ENCODE peak calls at places on chromosomes 16 and 17, in ten cellular contexts. S is choroid plexus epithelial cell, T is breast epithelium, C is A673, D is cardiac muscle cell, N is BJ, Y is A549, F is fibroblast of lung, X is astrocyte of the spinal cord, J is GM13976. E is an unnamed sample.

GRCh38 chr16:58855291-58855823 is 121.2 kb upstream of the GOT2 start:
- DNase-seq in N (no peak), J (no peak), T (no peak), F (no peak), X (no peak), D (no peak), Y (no peak), S (no peak), C (no peak), E (no peak)

GRCh38 chr16:22257440-22257839 is 39.8 kb upstream of the POLR3E start:
- DNase-seq in F (no peak), N (no peak), T (no peak), S (no peak), D (no peak), J (no peak), C (no peak), Y (no peak), X (no peak), E (no peak)

GRCh38 chr17:14311186-14311705 is 10.4 kb downstream of the HS3ST3B1 start:
- DNase-seq in Y (no peak), T (no peak), S (no peak), X (no peak), J (no peak), C (no peak), F (no peak), D (no peak), N (no peak), E (peak)

GRCh38 chr17:81471804-81472456 is 40.7 kb downstream of the ACTG1 start:
- DNase-seq in X (peak), F (peak), S (peak), N (peak), J (no peak), T (peak), C (peak), Y (peak), D (peak), E (peak)

GRCh38 chr17:10357768-10358167 is 15.0 kb downstream of the MYH13 start:
- DNase-seq in C (no peak), S (no peak), X (no peak), Y (peak), N (no peak), J (peak), F (no peak), D (no peak), T (no peak), E (no peak)

GRCh38 chr16:57469917-57470470 is 7.5 kb downstream of the POLR2C start:
- DNase-seq in T (peak), N (no peak), S (no peak), J (no peak), Y (peak), D (no peak), C (peak), F (no peak), X (no peak), E (no peak)

GRCh38 chr17:29138991-29139682 is 41.1 kb downstream of the MYO18A start:
- DNase-seq in D (no peak), Y (no peak), F (no peak), S (no peak), C (no peak), N (no peak), X (no peak), J (no peak), T (no peak), E (no peak)

GRCh38 chr16:77946834-77947233 is 75.5 kb upstream of the CLEC3A start:
- DNase-seq in T (no peak), X (no peak), C (no peak), F (no peak), N (no peak), S (no peak), Y (no peak), D (peak), J (no peak), E (no peak)

GRCh38 chr17:28718317-28718672 is 627 bp upstream of the RAB34 start:
- DNase-seq in C (peak), N (no peak), Y (no peak), J (no peak), F (no peak), X (no peak), S (no peak), D (peak), T (no peak), E (no peak)

GRCh38 chr16:87131996-87132345 is 185.2 kb downstream of the C16orf95 start:
- DNase-seq in J (no peak), C (no peak), S (no peak), Y (no peak), T (no peak), N (no peak), D (no peak), X (no peak), F (no peak), E (no peak)

GRCh38 chr16:66950971-66951790 is 9.9 kb upstream of the CES3 start:
- DNase-seq in N (no peak), C (no peak), Y (no peak), J (no peak), D (no peak), S (no peak), F (no peak), T (no peak), X (no peak), E (no peak)

GRCh38 chr16:20910781-20911321 is 10.3 kb downstream of the LYRM1 start:
- DNase-seq in F (peak), J (no peak), D (peak), N (peak), T (no peak), S (peak), Y (peak), X (peak), C (peak), E (no peak)

GRCh38 chr16:10579965-10580918 is at the start of gene EMP2:
- DNase-seq in J (peak), X (peak), F (peak), D (peak), T (peak), N (no peak), S (peak), C (peak), Y (peak), E (no peak)

GRCh38 chr16:74608944-74609343 is 2.0 kb upstream of the GLG1 start:
- DNase-seq in C (peak), S (no peak), F (no peak), J (no peak), Y (no peak), D (no peak), N (no peak), T (no peak), X (no peak), E (no peak)

GRCh38 chr17:67145406-67145805 is 99.6 kb downstream of the HELZ start:
- DNase-seq in T (no peak), C (no peak), D (no peak), X (no peak), Y (no peak), S (no peak), F (no peak), N (no peak), J (no peak), E (no peak)

GRCh38 chr17:67148352-67148751 is 96.6 kb downstream of the HELZ start:
- DNase-seq in D (no peak), Y (no peak), S (no peak), J (no peak), N (no peak), T (no peak), F (no peak), C (no peak), X (no peak), E (no peak)

GRCh38 chr17:67151717-67152116 is 93.3 kb downstream of the HELZ start:
- DNase-seq in N (peak), X (peak), S (peak), T (no peak), F (peak), Y (peak), J (no peak), D (peak), C (peak), E (no peak)

GRCh38 chr17:67152824-67153223 is 92.2 kb downstream of the HELZ start:
- DNase-seq in J (no peak), C (no peak), D (no peak), T (no peak), N (no peak), X (no peak), Y (no peak), F (no peak), S (no peak), E (no peak)

GRCh38 chr17:67150826-67151225 is 94.2 kb downstream of the HELZ start:
- DNase-seq in S (no peak), N (no peak), T (no peak), J (no peak), C (no peak), F (no peak), X (no peak), Y (peak), D (no peak), E (no peak)
- TF ChIP-seq CTCF in S (no peak), N (no peak), T (no peak), J (no peak), C (no peak), F (no peak), X (no peak), Y (no peak), D (no peak), E (no peak)

DNA sequence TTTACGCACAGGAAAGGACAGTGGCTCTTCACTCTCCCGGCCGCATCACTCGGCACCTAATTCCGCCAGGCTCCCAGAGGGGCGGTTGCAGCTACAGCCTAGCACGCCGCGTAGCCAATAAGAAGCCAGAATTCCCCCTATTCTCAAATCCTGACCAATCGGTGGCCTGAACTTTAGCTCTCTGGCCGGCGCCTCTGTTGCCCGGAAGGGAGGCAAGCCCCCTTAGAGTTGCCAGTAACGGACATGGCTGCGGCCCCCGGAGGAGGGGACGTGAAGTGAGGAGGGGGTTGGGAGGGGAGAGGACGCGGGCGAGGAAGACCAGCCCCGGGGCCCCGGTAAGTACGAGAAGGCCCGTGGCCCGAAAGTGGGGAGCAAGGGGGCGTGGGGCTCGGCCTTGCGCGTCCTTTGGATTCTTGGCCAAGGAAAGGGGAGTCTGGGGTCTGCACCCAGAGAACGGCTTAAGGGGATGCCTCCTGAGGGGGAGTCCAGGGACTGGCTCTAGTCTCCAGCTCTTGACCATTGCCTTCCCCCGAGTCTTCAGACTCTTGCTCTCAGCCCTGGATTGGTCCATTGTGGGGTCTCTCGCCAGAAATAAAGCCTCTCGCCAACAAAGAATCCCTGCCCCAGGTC is at the start of gene TMEM94:
- DNase-seq in Y (peak), X (peak), S (peak), F (peak), T (peak), C (peak), J (peak), N (peak), D (peak), E (peak)
- TF ChIP-seq CTCF in Y (no peak), X (no peak), S (no peak), F (no peak), T (no peak), C (no peak), J (no peak), N (no peak), D (no peak), E (no peak)

DNA sequence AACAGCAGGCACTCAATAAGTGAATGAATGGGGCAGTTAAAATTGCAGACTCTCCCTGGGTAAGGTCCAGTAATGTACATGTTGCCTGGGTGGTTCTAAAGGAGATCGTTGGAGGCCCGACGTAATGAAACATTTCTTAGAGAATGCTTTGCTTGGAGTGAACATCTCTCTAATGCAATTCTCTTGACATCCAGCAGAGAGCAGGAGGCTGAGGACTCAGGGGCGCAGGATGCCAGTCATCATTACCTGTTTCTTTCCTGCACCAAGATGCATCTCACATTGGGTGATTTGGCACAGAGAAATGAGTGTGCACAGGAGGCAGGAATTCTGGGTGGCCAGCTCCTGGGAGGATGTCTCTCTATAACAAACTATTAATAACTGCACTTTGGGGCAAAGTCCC is 130.3 kb upstream of the RBBP6 start:
- DNase-seq in C (peak), J (peak), Y (peak), T (no peak), N (no peak), D (no peak), S (no peak), F (no peak), X (no peak), E (no peak)
- TF ChIP-seq CTCF in C (peak), J (no peak), Y (peak), T (no peak), N (no peak), D (no peak), S (no peak), F (no peak), X (no peak), E (no peak)

GRCh38 chr16:89010210-89010925 is 33.4 kb upstream of the CBFA2T3 start:
- DNase-seq in D (no peak), T (no peak), N (no peak), F (no peak), S (no peak), C (no peak), J (no peak), X (no peak), Y (no peak), E (no peak)

GRCh38 chr16:89007371-89008249 is 30.6 kb upstream of the CBFA2T3 start:
- DNase-seq in T (no peak), X (no peak), Y (no peak), S (no peak), J (no peak), F (no peak), D (no peak), C (no peak), N (no peak), E (no peak)

GRCh38 chr16:89012622-89012995 is 35.6 kb upstream of the CBFA2T3 start:
- DNase-seq in S (no peak), D (no peak), J (no peak), T (no peak), C (no peak), X (no peak), N (no peak), Y (no peak), F (no peak), E (no peak)

GRCh38 chr16:89011909-89012621 is 35.1 kb upstream of the CBFA2T3 start:
- DNase-seq in T (no peak), N (no peak), D (no peak), C (no peak), F (no peak), J (no peak), X (no peak), Y (no peak), S (no peak), E (no peak)

DNA sequence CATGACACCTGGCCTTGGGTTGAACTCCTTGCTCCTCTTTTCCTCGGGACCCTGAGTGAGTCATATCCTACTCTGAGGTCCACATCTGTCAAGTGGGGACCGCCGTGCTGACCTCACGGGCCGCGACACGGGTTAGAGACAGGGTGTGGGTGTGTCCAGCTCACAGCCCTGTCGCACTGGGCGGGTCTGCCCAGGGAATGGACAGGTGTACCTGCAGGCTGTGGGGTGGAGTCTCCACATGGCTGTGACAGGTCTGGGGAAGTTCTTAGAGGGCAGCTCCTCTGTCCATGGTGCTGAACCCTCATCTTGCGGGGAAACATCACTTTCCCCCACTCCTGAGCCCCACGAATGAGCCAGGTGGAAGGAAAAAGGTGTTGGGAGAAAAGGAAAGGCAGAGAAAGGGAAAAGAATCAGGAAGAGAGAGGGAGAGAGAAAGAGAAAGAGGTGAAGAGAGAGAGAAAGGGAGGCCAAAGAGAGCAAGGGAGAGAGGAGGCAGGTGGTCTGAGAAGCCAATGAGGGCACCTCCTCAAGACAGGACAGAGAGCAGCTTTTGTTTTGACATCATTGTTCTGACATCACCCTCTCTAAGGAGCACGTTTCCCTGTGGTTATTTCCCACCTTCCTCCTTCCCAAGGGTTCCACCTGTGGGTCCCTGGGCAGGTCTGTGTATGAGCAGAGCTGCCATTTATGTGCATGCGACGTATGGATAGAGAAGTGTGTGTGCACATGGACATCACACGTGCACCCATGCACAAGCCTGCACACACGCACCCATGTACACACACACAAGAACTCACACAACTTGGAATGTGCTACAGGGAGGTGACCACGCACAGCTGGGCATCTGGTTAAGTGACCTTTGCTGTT is 32.6 kb upstream of the CBFA2T3 start:
- DNase-seq in N (no peak), F (no peak), D (peak), T (no peak), J (peak), X (no peak), C (no peak), S (peak), Y (no peak), E (no peak)
- TF ChIP-seq CTCF in N (no peak), F (no peak), D (no peak), T (no peak), J (no peak), X (no peak), C (no peak), S (no peak), Y (no peak), E (no peak)

DNA sequence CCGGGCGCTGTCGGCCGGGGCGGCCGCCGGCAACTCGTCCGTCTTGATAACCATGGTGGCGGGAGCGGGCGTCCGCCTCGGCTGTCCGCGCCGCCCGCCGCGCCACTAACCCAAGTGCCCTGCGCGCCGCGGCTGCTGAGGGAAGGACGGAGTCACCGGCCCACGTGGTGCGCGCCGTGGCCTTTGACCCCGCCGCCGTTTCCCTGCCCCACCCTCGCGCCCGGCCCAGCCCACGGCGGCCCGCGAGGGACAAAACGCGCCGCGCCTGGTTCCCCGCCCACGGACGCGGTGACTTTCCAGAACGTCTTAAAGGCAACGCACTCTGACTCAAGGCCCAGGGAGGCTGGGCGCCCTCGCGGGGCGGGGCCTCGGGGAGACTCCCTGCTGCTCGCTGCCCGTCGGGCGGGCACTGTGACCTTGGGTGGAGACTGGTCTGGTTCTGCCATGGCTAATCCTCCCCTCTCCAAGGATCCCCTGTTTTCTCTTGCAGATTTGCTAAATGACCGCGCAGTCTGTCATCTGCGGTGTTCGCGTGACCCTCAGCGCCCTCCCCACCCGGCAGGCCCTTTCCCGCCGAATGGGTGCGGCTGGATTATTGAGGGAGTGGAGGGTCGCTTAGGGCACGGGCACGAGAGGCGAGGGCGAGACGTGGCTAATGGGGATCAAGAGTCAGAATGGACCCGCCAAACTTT is at the start of gene CLUH:
- DNase-seq in D (peak), S (peak), J (peak), N (peak), C (peak), X (peak), F (peak), T (peak), Y (peak), E (peak)
- TF ChIP-seq CTCF in D (no peak), S (no peak), J (no peak), N (no peak), C (no peak), X (no peak), F (no peak), T (no peak), Y (no peak), E (no peak)

DNA sequence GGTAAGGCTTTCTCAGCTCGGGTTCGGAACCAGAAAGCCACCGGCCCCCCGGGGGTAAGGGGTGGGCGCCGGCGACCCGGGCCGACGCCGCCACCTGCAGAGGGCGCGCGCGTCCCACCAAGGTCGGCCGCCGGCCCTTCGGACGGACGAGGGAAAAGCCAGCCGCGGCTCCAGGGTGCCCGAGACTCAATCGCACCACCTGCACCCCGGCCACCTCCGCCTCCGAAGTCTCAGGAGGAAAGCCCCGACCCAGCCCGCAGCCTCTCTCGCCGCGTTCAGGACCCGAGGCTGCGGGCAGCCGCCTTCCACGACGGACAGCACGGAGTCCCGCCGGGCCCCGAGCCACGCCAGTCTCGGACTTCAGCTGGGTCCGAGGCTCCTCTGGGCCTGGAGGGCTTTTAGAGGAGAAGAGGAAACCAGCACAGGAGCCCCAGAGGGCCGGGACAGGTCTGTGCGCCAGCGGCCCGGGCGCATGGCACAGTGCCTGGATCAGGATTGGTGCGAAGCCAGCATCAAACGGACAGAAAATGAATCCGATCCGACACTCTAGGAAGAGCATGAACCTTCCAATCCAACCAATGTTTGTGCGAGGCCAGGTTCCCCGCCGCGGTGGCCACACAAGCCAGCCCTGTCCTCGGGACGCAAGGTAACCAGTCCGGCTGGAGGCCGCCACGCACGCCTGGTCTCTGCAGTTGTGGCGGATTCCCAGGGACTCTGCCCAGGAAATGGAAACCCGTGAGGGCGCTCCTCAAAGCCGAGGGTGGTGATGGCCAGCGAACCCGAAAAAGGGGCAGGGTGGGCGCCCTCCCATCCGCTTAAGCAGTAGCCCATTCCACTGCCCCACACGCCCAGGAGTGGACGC is 6.7 kb downstream of the CBX8 start:
- DNase-seq in C (peak), N (no peak), F (no peak), J (peak), X (no peak), T (no peak), Y (peak), D (peak), S (peak), E (no peak)
- TF ChIP-seq CTCF in C (peak), N (peak), F (peak), J (peak), X (peak), T (peak), Y (peak), D (peak), S (peak), E (no peak)